ENCODE peak calls at places on chromosomes 6 and 20, in ten cellular contexts. I is skeletal muscle cell, D is mucosa of descending colon, E is mesendoderm, V is bronchial epithelial cell, L is fibroblast of lung, A is A549, F is PC-3, P is spleen, K is adrenal gland. Y is an unnamed sample.

GRCh38 chr20:41100001-41100480 is 37.3 kb upstream of the PLCG1 start:
- DNase-seq in I (no peak), D (no peak), E (no peak), V (no peak), L (no peak), A (no peak), F (no peak), P (no peak), K (no peak), Y (no peak)

GRCh38 chr6:151675746-151676459 is 131.6 kb upstream of the ESR1 start:
- DNase-seq in I (no peak), D (peak), E (peak), V (peak), L (peak), A (peak), F (peak), P (peak), K (peak), Y (no peak)

GRCh38 chr6:52161689-52162438 is 24.3 kb upstream of the IL17A start:
- DNase-seq in I (no peak), D (no peak), E (no peak), V (no peak), L (no peak), A (no peak), F (no peak), P (no peak), K (no peak), Y (no peak)

GRCh38 chr6:100099189-100100074 is 105.4 kb upstream of the MCHR2 start:
- DNase-seq in I (no peak), D (no peak), E (peak), V (peak), L (peak), A (no peak), F (peak), P (no peak), K (no peak), Y (no peak)

GRCh38 chr6:117008618-117009017 is 131.6 kb downstream of the RFX6 start:
- DNase-seq in I (no peak), D (no peak), E (no peak), V (no peak), L (no peak), A (no peak), F (no peak), P (no peak), K (no peak), Y (no peak)

GRCh38 chr20:25479638-25480037 is 72.2 kb downstream of the GINS1 start:
- DNase-seq in I (no peak), D (no peak), E (no peak), V (no peak), L (no peak), A (no peak), F (no peak), P (no peak), K (no peak), Y (no peak)

GRCh38 chr6:12012231-12012565 is at the start of gene HIVEP1:
- DNase-seq in I (no peak), D (peak), E (peak), V (no peak), L (no peak), A (no peak), F (no peak), P (peak), K (peak), Y (no peak)

GRCh38 chr6:118372413-118372812 is 175.7 kb upstream of the PLN start:
- DNase-seq in I (peak), D (no peak), E (peak), V (peak), L (peak), A (no peak), F (no peak), P (no peak), K (peak), Y (no peak)

GRCh38 chr20:31440012-31440659 is at the start of gene DEFB123:
- DNase-seq in I (no peak), D (no peak), E (no peak), V (no peak), L (no peak), A (no peak), F (no peak), P (no peak), K (no peak), Y (no peak)

GRCh38 chr20:44068311-44068710 is 118.7 kb downstream of the JPH2 start:
- DNase-seq in I (no peak), D (no peak), E (no peak), V (no peak), L (no peak), A (no peak), F (no peak), P (no peak), K (no peak), Y (no peak)

GRCh38 chr6:247353-247752 is 44.9 kb upstream of the DUSP22 start:
- DNase-seq in I (no peak), D (no peak), E (no peak), V (no peak), L (no peak), A (no peak), F (no peak), P (no peak), K (no peak), Y (no peak)

GRCh38 chr20:33675127-33675954 is 1.1 kb upstream of the NECAB3 start:
- DNase-seq in I (no peak), D (peak), E (no peak), V (no peak), L (peak), A (no peak), F (no peak), P (no peak), K (peak), Y (no peak)

GRCh38 chr20:40579701-40580100 is 109.3 kb downstream of the MAFB start:
- DNase-seq in I (no peak), D (no peak), E (no peak), V (no peak), L (no peak), A (no peak), F (no peak), P (no peak), K (no peak), Y (no peak)

GRCh38 chr6:7166410-7167293 is 58.9 kb downstream of the RREB1 start:
- DNase-seq in I (no peak), D (peak), E (no peak), V (no peak), L (peak), A (no peak), F (no peak), P (no peak), K (no peak), Y (no peak)

GRCh38 chr6:40627316-40627715 is 40.2 kb upstream of the LRFN2 start:
- DNase-seq in I (no peak), D (no peak), E (no peak), V (peak), L (no peak), A (no peak), F (peak), P (no peak), K (no peak), Y (no peak)

GRCh38 chr6:143958839-143959399 is 49.1 kb downstream of the PLAGL1 start:
- DNase-seq in I (no peak), D (no peak), E (peak), V (no peak), L (no peak), A (no peak), F (no peak), P (no peak), K (no peak), Y (no peak)

GRCh38 chr6:17962436-17963031 is 24.9 kb downstream of the KIF13A start:
- DNase-seq in I (peak), D (peak), E (no peak), V (no peak), L (peak), A (no peak), F (no peak), P (no peak), K (no peak), Y (no peak)

GRCh38 chr6:142088858-142089216 is 43.9 kb upstream of the GJE1 start:
- DNase-seq in I (no peak), D (no peak), E (peak), V (peak), L (peak), A (peak), F (peak), P (no peak), K (no peak), Y (no peak)

GRCh38 chr20:63694596-63695418 is 1.6 kb upstream of the TNFRSF6B start:
- DNase-seq in I (no peak), D (no peak), E (no peak), V (no peak), L (no peak), A (no peak), F (no peak), P (peak), K (no peak), Y (no peak)

GRCh38 chr20:63696628-63697356 is at the start of gene TNFRSF6B:
- DNase-seq in I (no peak), D (no peak), E (no peak), V (no peak), L (no peak), A (no peak), F (peak), P (peak), K (peak), Y (no peak)

GRCh38 chr20:63695419-63696310 is 787 bp upstream of the TNFRSF6B start:
- DNase-seq in I (no peak), D (no peak), E (no peak), V (no peak), L (no peak), A (no peak), F (no peak), P (no peak), K (no peak), Y (no peak)

GRCh38 chr20:63697357-63697867 is 960 bp downstream of the TNFRSF6B start:
- DNase-seq in I (no peak), D (no peak), E (no peak), V (no peak), L (no peak), A (no peak), F (peak), P (peak), K (no peak), Y (no peak)

GRCh38 chr20:63696311-63696627 is 183 bp upstream of the TNFRSF6B start:
- DNase-seq in I (no peak), D (peak), E (peak), V (peak), L (peak), A (no peak), F (peak), P (peak), K (no peak), Y (no peak)
- H3K4me3 ChIP-seq in I (peak), D (no peak), E (no peak), V (peak), L (no peak), A (no peak), F (peak), P (peak), K (no peak), Y (peak)

DNA sequence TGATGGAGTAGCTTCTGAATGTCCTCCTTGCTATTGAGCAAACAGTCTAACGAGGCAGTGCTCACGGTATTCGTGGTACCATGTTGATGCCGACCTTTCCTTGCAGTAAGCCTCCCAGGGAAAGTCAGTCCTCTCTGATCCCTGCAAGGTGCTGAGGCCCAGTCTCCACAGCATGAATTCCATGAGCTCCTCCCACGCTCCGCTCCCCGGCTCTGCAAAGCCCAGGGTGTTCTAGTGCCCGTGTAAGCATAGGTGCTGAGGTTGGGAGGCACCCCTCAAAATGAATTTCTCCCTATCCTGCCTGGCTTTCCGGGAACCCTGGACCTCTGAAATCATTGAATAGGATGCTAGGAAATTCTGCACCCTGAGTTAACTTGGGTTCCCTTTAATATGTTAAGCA is 251.0 kb downstream of the TAF4 start:
- DNase-seq in I (no peak), D (no peak), E (no peak), V (no peak), L (no peak), A (no peak), F (no peak), P (peak), K (no peak), Y (no peak)
- H3K4me3 ChIP-seq in I (no peak), D (no peak), E (no peak), V (no peak), L (no peak), A (no peak), F (no peak), P (no peak), K (no peak), Y (no peak)

DNA sequence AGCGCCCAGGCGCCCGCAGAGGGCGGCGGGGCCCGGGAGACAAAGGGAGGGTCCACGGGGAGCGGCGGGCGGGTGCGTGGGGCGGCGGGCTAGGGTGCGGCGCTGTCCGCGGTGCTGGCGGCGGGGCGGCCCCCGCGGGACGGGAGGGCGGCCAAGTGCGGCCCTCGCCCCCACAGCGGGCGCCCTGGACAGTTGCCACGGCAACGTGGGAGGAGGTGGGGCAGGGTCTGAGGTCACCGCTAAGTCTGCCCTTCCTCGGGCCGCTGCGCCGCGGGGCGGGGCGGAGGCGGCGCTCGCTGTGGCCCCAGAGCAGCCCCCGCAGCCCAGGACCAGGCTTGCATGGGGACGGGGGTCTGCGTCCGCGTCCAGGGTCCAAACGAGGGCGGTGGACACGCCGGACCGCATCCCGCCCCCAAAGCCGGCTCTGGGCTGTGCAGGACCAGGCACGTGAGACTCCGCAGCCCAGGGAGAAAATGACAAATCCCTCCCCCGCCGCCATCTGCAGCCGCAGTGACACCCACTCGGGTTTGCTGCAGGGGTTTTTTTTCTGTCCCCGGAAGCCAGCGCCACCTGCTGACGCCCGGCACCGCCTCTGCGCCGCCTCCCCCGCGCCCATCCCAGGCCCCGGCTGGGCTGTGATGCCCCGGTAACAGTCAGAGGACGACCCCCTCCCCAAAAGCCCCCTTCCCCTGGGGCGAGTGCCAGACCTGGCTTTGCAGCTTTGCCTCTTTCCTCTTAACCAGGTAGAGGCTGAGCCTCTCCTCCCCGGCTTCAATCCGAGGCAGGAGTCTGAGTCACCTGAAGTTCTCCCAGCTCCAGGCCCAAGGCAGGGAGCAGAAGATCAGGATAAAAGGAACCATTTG is 36.8 kb downstream of the YTHDF1 start:
- DNase-seq in I (no peak), D (peak), E (peak), V (no peak), L (peak), A (no peak), F (peak), P (peak), K (peak), Y (no peak)
- H3K4me3 ChIP-seq in I (no peak), D (no peak), E (no peak), V (no peak), L (no peak), A (peak), F (no peak), P (peak), K (no peak), Y (peak)

DNA sequence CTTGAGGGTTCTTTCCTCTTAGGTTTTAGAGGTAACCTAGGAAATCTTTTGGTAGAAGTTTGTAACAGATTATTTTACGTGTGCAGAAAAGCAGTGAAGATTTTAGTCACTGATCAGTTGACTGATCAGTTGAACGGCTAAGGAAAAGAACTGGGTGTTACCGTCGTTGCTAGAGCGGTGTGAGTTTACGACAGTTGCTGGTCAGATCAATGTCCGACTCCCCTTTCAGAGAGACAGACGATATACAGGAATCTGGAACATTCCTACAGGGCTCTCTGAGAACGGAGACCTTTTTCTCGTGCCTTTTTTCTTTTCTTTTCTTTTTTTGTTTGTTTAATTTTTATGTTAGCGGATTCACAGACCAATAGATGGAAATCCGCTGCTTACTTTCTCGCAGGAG is 132.1 kb upstream of the ZNF184 start:
- DNase-seq in I (no peak), D (no peak), E (peak), V (no peak), L (no peak), A (no peak), F (no peak), P (no peak), K (no peak), Y (no peak)
- H3K4me3 ChIP-seq in I (peak), D (no peak), E (peak), V (peak), L (peak), A (peak), F (no peak), P (no peak), K (no peak), Y (no peak)

GRCh38 chr6:78864957-78865356 is 2.4 kb upstream of the IRAK1BP1 start:
- DNase-seq in I (no peak), D (no peak), E (no peak), V (no peak), L (no peak), A (no peak), F (no peak), P (no peak), K (no peak), Y (no peak)

GRCh38 chr6:78868124-78868523 is 773 bp downstream of the IRAK1BP1 start:
- DNase-seq in I (no peak), D (no peak), E (no peak), V (peak), L (no peak), A (no peak), F (no peak), P (no peak), K (no peak), Y (no peak)

GRCh38 chr6:78863576-78863975 is 3.8 kb upstream of the IRAK1BP1 start:
- DNase-seq in I (no peak), D (no peak), E (no peak), V (no peak), L (no peak), A (no peak), F (no peak), P (no peak), K (no peak), Y (no peak)

GRCh38 chr6:78867020-78867369 is 356 bp upstream of the IRAK1BP1 start:
- DNase-seq in I (no peak), D (no peak), E (no peak), V (no peak), L (no peak), A (peak), F (no peak), P (no peak), K (no peak), Y (no peak)

DNA sequence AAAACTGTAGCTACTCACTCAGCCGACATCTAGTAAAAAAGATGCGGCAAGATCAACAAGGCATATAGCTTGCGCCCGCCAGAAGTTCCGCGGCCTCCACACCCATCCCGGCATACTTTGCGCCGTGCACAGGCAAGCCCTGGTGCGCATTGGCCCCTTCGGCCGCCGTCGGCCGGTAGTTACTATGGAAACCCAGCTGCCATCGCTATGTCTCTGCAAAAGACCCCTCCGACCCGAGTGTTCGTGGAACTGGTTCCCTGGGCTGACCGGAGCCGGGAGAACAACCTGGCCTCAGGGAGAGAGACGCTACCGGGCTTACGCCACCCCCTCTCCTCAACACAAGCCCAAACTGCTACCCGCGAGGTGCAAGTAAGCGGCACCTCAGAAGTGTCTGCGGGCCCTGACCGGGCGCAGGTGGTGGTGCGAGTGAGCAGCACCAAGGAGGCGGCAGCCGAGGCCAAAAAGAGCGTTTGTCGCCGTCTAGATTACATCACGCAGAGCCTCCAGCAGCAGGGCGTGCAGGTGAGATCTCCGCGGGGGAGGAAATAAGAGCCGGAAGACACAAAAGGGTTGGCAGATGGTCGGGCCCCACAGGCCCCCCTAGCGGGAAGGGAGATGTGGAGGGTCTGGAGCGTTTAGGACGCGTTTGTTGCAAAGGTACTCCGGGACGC is at the start of gene IRAK1BP1:
- DNase-seq in I (peak), D (peak), E (peak), V (peak), L (peak), A (peak), F (peak), P (peak), K (peak), Y (peak)
- H3K4me3 ChIP-seq in I (peak), D (peak), E (peak), V (peak), L (peak), A (peak), F (peak), P (peak), K (peak), Y (peak)

GRCh38 chr20:45366192-45366591 is 3.2 kb downstream of the SYS1 start:
- DNase-seq in I (no peak), D (no peak), E (no peak), V (no peak), L (no peak), A (no peak), F (no peak), P (no peak), K (no peak), Y (no peak)

GRCh38 chr20:45367126-45367525 is 4.2 kb downstream of the SYS1 start:
- DNase-seq in I (no peak), D (no peak), E (no peak), V (no peak), L (no peak), A (no peak), F (no peak), P (no peak), K (no peak), Y (no peak)

GRCh38 chr20:45363611-45364492 is 896 bp downstream of the SYS1 start:
- DNase-seq in I (no peak), D (peak), E (no peak), V (no peak), L (no peak), A (no peak), F (no peak), P (no peak), K (no peak), Y (no peak)

GRCh38 chr20:45366631-45367030 is 3.7 kb downstream of the SYS1 start:
- DNase-seq in I (no peak), D (no peak), E (no peak), V (no peak), L (no peak), A (no peak), F (no peak), P (no peak), K (no peak), Y (no peak)

GRCh38 chr20:45365444-45365970 is 2.6 kb downstream of the SYS1 start:
- DNase-seq in I (no peak), D (no peak), E (no peak), V (no peak), L (no peak), A (no peak), F (no peak), P (no peak), K (no peak), Y (no peak)
- H3K4me3 ChIP-seq in I (no peak), D (no peak), E (no peak), V (no peak), L (no peak), A (no peak), F (no peak), P (no peak), K (no peak), Y (no peak)

Y was measured in thoracic aorta.